ENCODE peak calls at places on chromosome 12, in five cellular contexts. B is PC-9, V is IMR-90, G is SK-N-SH, O is ovary. C is an unnamed sample.

GRCh38 chr12:45729233-45730115 is at the start of gene ARID2:
- DNase-seq in B (peak; percentile 52), V (peak; percentile 67), G (peak; percentile 72), O (peak; percentile 69), C (peak; percentile 63)

GRCh38 chr12:42278116-42278485 is 40.1 kb upstream of the YAF2 start:
- DNase-seq in B (no peak), V (no peak), G (no peak), O (no peak), C (no peak)

GRCh38 chr12:109687250-109687649 is 26.4 kb upstream of the FAM222A start:
- DNase-seq in B (no peak), V (no peak), G (no peak), O (no peak), C (no peak)

GRCh38 chr12:50107416-50108268 is 3.8 kb downstream of the GPD1 start:
- DNase-seq in B (no peak), V (no peak), G (no peak), O (no peak), C (no peak)

GRCh38 chr12:22117551-22117950 is 71.5 kb downstream of the CMAS start:
- DNase-seq in B (no peak), V (no peak), G (no peak), O (no peak), C (no peak)

GRCh38 chr12:104521731-104522130 is 65.0 kb downstream of the CHST11 start:
- DNase-seq in B (no peak), V (peak; percentile 17), G (peak; percentile 34), O (no peak), C (no peak)

GRCh38 chr12:59036973-59037807 is 116.9 kb upstream of the LRIG3 start:
- DNase-seq in B (no peak), V (peak; percentile 61), G (no peak), O (no peak), C (no peak)

GRCh38 chr12:110577717-110578521 is 5.2 kb downstream of the PPTC7 start:
- DNase-seq in B (peak; percentile 90), V (peak; percentile 88), G (no peak), O (no peak), C (no peak)

GRCh38 chr12:77354766-77355362 is 289.5 kb upstream of the E2F7 start:
- DNase-seq in B (no peak), V (peak; percentile 4), G (no peak), O (no peak), C (no peak)

GRCh38 chr12:54370218-54370730 is 6.0 kb upstream of the GPR84 start:
- DNase-seq in B (peak; percentile 56), V (peak; percentile 77), G (peak; percentile 84), O (peak; percentile 79), C (peak; percentile 83)

GRCh38 chr12:2353281-2353680 is 300.5 kb downstream of the CACNA1C start:
- DNase-seq in B (no peak), V (no peak), G (no peak), O (no peak), C (no peak)

GRCh38 chr12:97148941-97149559 is 242.0 kb downstream of the NEDD1 start:
- DNase-seq in B (no peak), V (peak; percentile 4), G (peak; percentile 62), O (no peak), C (no peak)

GRCh38 chr12:67048371-67048770 is 220.8 kb upstream of the CAND1 start:
- DNase-seq in B (no peak), V (no peak), G (no peak), O (no peak), C (no peak)

GRCh38 chr12:132151145-132151765 is 7.0 kb downstream of the NOC4L start:
- DNase-seq in B (no peak), V (no peak), G (no peak), O (no peak), C (no peak)

GRCh38 chr12:122984612-122985358 is 4.3 kb downstream of the ARL6IP4 start:
- DNase-seq in B (no peak), V (no peak), G (no peak), O (peak; percentile 77), C (peak; percentile 61)

GRCh38 chr12:117450186-117450585 is 88.8 kb upstream of the NOS1 start:
- DNase-seq in B (no peak), V (no peak), G (peak; percentile 37), O (no peak), C (no peak)

GRCh38 chr12:57521475-57522018 is 1.1 kb upstream of the MBD6 start:
- DNase-seq in B (no peak), V (peak; percentile 61), G (no peak), O (peak; percentile 65), C (peak; percentile 68)

GRCh38 chr12:131065279-131065678 is 111.6 kb downstream of the ADGRD1 start:
- DNase-seq in B (no peak), V (no peak), G (no peak), O (no peak), C (no peak)

GRCh38 chr12:119061208-119061796 is 80.0 kb downstream of the SRRM4 start:
- DNase-seq in B (no peak), V (peak; percentile 7), G (no peak), O (peak; percentile 9), C (no peak)

GRCh38 chr12:108833355-108833733 is 24.0 kb downstream of the SSH1 start:
- DNase-seq in B (peak; percentile 92), V (peak; percentile 90), G (no peak), O (no peak), C (peak; percentile 85)

GRCh38 chr12:3365416-3366385 is 125.3 kb upstream of the PRMT8 start:
- DNase-seq in B (no peak), V (no peak), G (peak; percentile 91), O (no peak), C (no peak)

GRCh38 chr12:50057000-50057841 is at the start of gene ASIC1:
- DNase-seq in B (no peak), V (peak; percentile 67), G (peak; percentile 95), O (peak; percentile 66), C (no peak)

DNA sequence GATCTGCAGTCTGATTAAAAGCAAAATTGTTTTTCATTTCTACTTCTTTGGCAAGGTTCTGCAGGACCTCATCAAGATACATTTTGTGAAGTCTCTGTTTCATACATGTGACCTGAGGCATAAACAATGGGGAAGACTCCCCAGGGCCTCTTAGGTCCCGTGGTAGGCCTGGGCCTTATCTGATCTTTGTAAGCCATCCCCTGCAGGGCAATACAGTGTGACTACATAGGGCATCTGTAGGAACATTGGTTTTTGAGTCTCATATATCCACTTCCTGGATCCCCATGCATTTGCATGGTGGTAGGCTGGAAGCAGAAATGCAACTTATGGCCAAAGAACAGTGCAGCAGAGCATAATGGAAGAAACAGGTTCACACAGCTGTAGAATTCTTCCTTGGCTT is 6.0 kb downstream of the FAR2 start:
- DNase-seq in B (no peak), V (no peak), G (peak; percentile 40), O (no peak), C (no peak)
- H3K4me1 ChIP-seq in B (peaks cover 7% of the 10 kb centered on the region), V (no peaks in the 10 kb centered on the region), G (peaks cover 12% of the 10 kb centered on the region), O (no peaks in the 10 kb centered on the region), C (no peaks in the 10 kb centered on the region)

GRCh38 chr12:113231275-113232231 is 10.3 kb downstream of the TPCN1 start:
- DNase-seq in B (peak; percentile 85), V (peak; percentile 46), G (no peak), O (no peak), C (no peak)
- H3K4me1 ChIP-seq in B (peaks cover 28% of the 10 kb centered on the region), V (peaks cover 7% of the 10 kb centered on the region), G (peaks cover 2% of the 10 kb centered on the region), O (peaks cover 8% of the 10 kb centered on the region), C (no peaks in the 10 kb centered on the region)

DNA sequence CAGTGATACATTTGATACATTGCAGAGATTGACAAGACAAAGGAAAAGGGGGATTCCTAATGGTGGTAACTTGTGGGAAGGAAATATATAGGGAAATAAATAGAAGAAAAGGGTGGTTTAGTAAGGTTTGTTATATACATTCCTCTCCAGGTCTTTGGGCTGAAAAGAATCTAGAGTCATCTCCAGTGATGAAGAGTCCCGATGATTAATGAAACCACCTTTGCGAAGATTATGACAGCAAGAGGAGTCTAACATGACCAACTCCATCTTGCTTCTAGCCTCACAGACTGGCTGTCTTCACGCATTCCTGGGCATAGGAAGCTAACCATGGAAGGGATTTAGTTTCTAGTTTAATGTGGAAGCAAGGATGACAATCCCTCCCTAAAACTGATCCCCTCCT is 31.0 kb upstream of the CPM start:
- DNase-seq in B (no peak), V (no peak), G (no peak), O (no peak), C (no peak)
- H3K4me1 ChIP-seq in B (peaks cover 18% of the 10 kb centered on the region), V (peaks cover 13% of the 10 kb centered on the region), G (no peaks in the 10 kb centered on the region), O (peaks cover 2% of the 10 kb centered on the region), C (no peaks in the 10 kb centered on the region)

DNA sequence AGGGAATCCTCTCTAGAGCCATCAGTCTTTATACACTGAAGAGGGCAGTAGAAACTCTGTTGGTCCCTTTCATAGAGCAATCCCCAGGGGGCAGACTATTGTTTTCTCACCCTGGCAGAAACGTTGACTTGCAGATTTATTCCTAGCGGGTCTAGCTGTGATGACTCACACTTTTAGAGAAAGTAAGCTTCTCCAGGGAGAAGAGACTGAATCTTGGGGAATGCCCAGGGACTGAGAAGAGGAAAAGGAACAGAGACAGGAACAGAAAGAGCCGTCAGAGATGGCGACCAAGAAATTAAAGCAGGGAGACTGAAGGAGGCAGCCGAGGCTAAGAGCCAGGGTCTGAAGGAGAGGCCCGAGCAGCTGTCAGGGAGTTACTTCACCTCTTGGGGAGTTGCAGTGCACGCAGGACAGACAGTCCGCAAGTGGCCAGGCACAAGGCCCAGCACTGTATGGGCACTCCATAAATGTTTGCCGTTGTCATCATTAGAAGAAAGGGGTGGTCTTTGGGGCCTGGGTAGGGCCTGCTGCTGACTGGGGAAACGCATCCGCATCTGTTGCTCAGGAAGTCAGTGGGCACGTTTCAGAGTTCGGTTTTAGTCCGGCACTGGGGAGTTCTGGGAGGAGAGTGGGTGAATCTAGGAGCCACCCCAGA is 13.0 kb downstream of the PLEKHG6 start:
- DNase-seq in B (peak; percentile 88), V (peak; percentile 94), G (peak; percentile 63), O (no peak), C (peak; percentile 73)
- H3K4me1 ChIP-seq in B (peaks cover 39% of the 10 kb centered on the region), V (peaks cover 25% of the 10 kb centered on the region), G (peaks cover 9% of the 10 kb centered on the region), O (peaks cover 13% of the 10 kb centered on the region), C (peaks cover 65% of the 10 kb centered on the region)

GRCh38 chr12:53212931-53213330 is 5.9 kb upstream of the ITGB7 start:
- DNase-seq in B (no peak), V (no peak), G (no peak), O (no peak), C (no peak)
- H3K4me1 ChIP-seq in B (peaks cover 26% of the 10 kb centered on the region), V (peaks cover 16% of the 10 kb centered on the region), G (peaks cover 5% of the 10 kb centered on the region), O (peaks cover 22% of the 10 kb centered on the region), C (peaks cover 58% of the 10 kb centered on the region)

GRCh38 chr12:128814411-128815261 is 9.1 kb downstream of the SLC15A4 start:
- DNase-seq in B (no peak), V (no peak), G (no peak), O (no peak), C (no peak)
- H3K4me1 ChIP-seq in B (no peaks in the 10 kb centered on the region), V (peaks cover 6% of the 10 kb centered on the region), G (peaks cover 15% of the 10 kb centered on the region), O (peaks cover 13% of the 10 kb centered on the region), C (peaks cover 62% of the 10 kb centered on the region)

C was measured in right atrium auricular region.